ENCODE peak calls at places on chromosomes 3 and 15, in seven cellular contexts. M, G, J, Y, S, F and P are unnamed samples.

GRCh38 chr3:2001306-2002108 is 97.2 kb upstream of the CNTN4 start:
- DNase-seq in M (no peak), G (no peak), F (no peak), J (no peak), Y (peak; percentile 42), S (no peak), P (no peak)

GRCh38 chr3:106590259-106590658 is 721.4 kb upstream of the CBLB start:
- DNase-seq in F (no peak), S (no peak), M (no peak), G (no peak), Y (no peak), J (no peak), P (no peak)

GRCh38 chr15:65344909-65345275 is 32.9 kb downstream of the IGDCC3 start:
- DNase-seq in M (no peak), J (no peak), S (no peak), G (no peak), Y (peak; percentile 20), F (no peak), P (no peak)

GRCh38 chr3:53842436-53843194 is 3.6 kb downstream of the CHDH start:
- DNase-seq in F (peak; percentile 87), G (no peak), J (peak; percentile 44), Y (no peak), S (no peak), M (no peak), P (no peak)

GRCh38 chr15:32802296-32802936 is 84.6 kb downstream of the GREM1 start:
- DNase-seq in G (no peak), J (no peak), M (peak; percentile 56), S (no peak), Y (no peak), F (no peak), P (peak; percentile 86)

GRCh38 chr3:106945435-106945834 is 431.8 kb upstream of the CCDC54 start:
- DNase-seq in G (no peak), Y (peak; percentile 4), F (no peak), M (no peak), J (no peak), S (no peak), P (no peak)

GRCh38 chr15:87213646-87214045 is 1042.9 kb downstream of the NTRK3 start:
- DNase-seq in Y (no peak), S (no peak), G (no peak), J (no peak), M (no peak), F (no peak), P (no peak)

GRCh38 chr3:37170097-37170496 is 4.3 kb downstream of the LRRFIP2 start:
- DNase-seq in S (no peak), Y (no peak), G (no peak), F (no peak), M (no peak), J (no peak), P (no peak)

GRCh38 chr3:139710212-139710611 is 32.4 kb upstream of the NMNAT3 start:
- DNase-seq in F (no peak), S (no peak), Y (no peak), J (peak; percentile 68), G (no peak), M (no peak), P (no peak)

GRCh38 chr3:8741581-8742355 is 8.2 kb downstream of the CAV3 start:
- DNase-seq in S (no peak), M (peak; percentile 93), F (no peak), Y (peak; percentile 42), G (no peak), J (no peak), P (peak; percentile 91)

GRCh38 chr3:133797396-133798105 is 8.1 kb upstream of the SRPRB start:
- DNase-seq in J (no peak), Y (no peak), G (no peak), S (no peak), M (no peak), F (no peak), P (no peak)

GRCh38 chr15:31268911-31269784 is 57.5 kb upstream of the KLF13 start:
- DNase-seq in G (no peak), J (peak; percentile 41), S (no peak), M (no peak), F (no peak), Y (no peak), P (no peak)

GRCh38 chr3:193400304-193400703 is 21.8 kb upstream of the ATP13A5 start:
- DNase-seq in J (no peak), Y (no peak), F (peak; percentile 30), G (no peak), S (no peak), M (no peak), P (no peak)

GRCh38 chr3:68288050-68288449 is 633.6 kb upstream of the SUCLG2 start:
- DNase-seq in S (no peak), M (no peak), J (no peak), Y (no peak), G (no peak), F (no peak), P (no peak)

GRCh38 chr3:76083992-76084391 is 298.6 kb upstream of the ZNF717 start:
- DNase-seq in J (no peak), S (no peak), M (peak; percentile 16), Y (no peak), F (no peak), G (no peak), P (peak; percentile 64)

GRCh38 chr3:26281284-26281977 is 341.1 kb upstream of the LRRC3B start:
- DNase-seq in J (no peak), F (no peak), G (no peak), Y (no peak), S (no peak), M (no peak), P (no peak)

GRCh38 chr3:107450254-107450653 is 72.5 kb upstream of the BBX start:
- DNase-seq in Y (no peak), G (no peak), M (no peak), F (no peak), J (no peak), S (no peak), P (peak; percentile 47)

GRCh38 chr3:3088066-3088465 is 22.1 kb downstream of the IL5RA start:
- DNase-seq in J (no peak), S (no peak), M (no peak), Y (no peak), G (no peak), F (no peak), P (no peak)

GRCh38 chr3:43286886-43287301 is 554 bp downstream of the SNRK start:
- DNase-seq in S (no peak), Y (peak; percentile 79), M (peak; percentile 33), F (peak; percentile 42), J (peak; percentile 7), G (peak; percentile 11), P (peak; percentile 31)

GRCh38 chr3:134663646-134664456 is 13.0 kb upstream of the KY start:
- DNase-seq in F (no peak), J (no peak), Y (no peak), G (no peak), S (peak; percentile 50), M (peak; percentile 97), P (peak; percentile 69)

GRCh38 chr3:61789861-61790260 is 228.5 kb downstream of the PTPRG start:
- DNase-seq in M (peak; percentile 34), G (no peak), S (no peak), Y (no peak), F (no peak), J (peak; percentile 60), P (peak; percentile 42)

GRCh38 chr15:85362436-85363048 is 17.9 kb upstream of the AKAP13 start:
- DNase-seq in Y (no peak), S (no peak), G (no peak), F (no peak), J (no peak), M (no peak), P (no peak)

GRCh38 chr3:12959395-12959794 is 113.8 kb downstream of the IQSEC1 start:
- DNase-seq in M (no peak), G (no peak), Y (no peak), F (no peak), J (no peak), S (no peak), P (no peak)

GRCh38 chr15:62618432-62618831 is 424.1 kb upstream of the TPM1 start:
- DNase-seq in F (no peak), M (no peak), G (no peak), Y (no peak), J (no peak), S (no peak), P (peak; percentile 78)

GRCh38 chr3:14509796-14510100 is 30.4 kb downstream of the GRIP2 start:
- DNase-seq in M (no peak), Y (no peak), J (no peak), S (no peak), F (no peak), G (no peak), P (no peak)

GRCh38 chr3:39150803-39151631 is 2.4 kb downstream of the CSRNP1 start:
- DNase-seq in J (no peak), M (peak; percentile 93), Y (peak; percentile 49), G (peak; percentile 21), F (peak; percentile 80), S (peak; percentile 57), P (peak; percentile 95)

GRCh38 chr15:73346735-73347312 is 21.9 kb downstream of the HCN4 start:
- DNase-seq in Y (no peak), G (peak; percentile 26), F (peak; percentile 8), S (no peak), M (peak; percentile 29), J (no peak), P (peak; percentile 11)

GRCh38 chr3:29609007-29609805 is 328.3 kb downstream of the RBMS3 start:
- DNase-seq in S (no peak), F (no peak), Y (no peak), G (no peak), M (no peak), J (peak; percentile 34), P (no peak)

GRCh38 chr3:12663311-12663935 is 494 bp downstream of the RAF1 start:
- DNase-seq in M (peak; percentile 69), G (no peak), J (no peak), F (peak; percentile 75), Y (peak; percentile 78), S (peak; percentile 22), P (peak; percentile 57)

GRCh38 chr3:16253601-16254000 is 11.1 kb downstream of the DPH3 start:
- DNase-seq in G (no peak), S (no peak), F (no peak), M (no peak), J (no peak), Y (no peak), P (no peak)

GRCh38 chr3:126878664-126879063 is 104.3 kb upstream of the PLXNA1 start:
- DNase-seq in S (no peak), Y (peak; percentile 49), G (no peak), F (no peak), J (no peak), M (no peak), P (no peak)

GRCh38 chr3:52289747-52290595 is 2.3 kb downstream of the GLYCTK start:
- DNase-seq in G (no peak), M (no peak), S (no peak), J (no peak), F (no peak), Y (no peak), P (no peak)

GRCh38 chr3:49807427-49808114 is 4.5 kb downstream of the INKA1 start:
- DNase-seq in S (no peak), G (no peak), J (no peak), M (no peak), F (no peak), Y (peak; percentile 55), P (no peak)

GRCh38 chr15:47402829-47403228 is 314.5 kb upstream of the SEMA6D start:
- DNase-seq in Y (no peak), S (no peak), M (no peak), G (no peak), F (no peak), J (no peak), P (no peak)

GRCh38 chr3:193096076-193096475 is 144.9 kb upstream of the PLAAT1 start:
- DNase-seq in J (no peak), M (no peak), G (no peak), Y (no peak), S (no peak), F (no peak), P (no peak)

GRCh38 chr15:52082197-52083036 is 30.2 kb downstream of the BCL2L10 start:
- DNase-seq in Y (no peak), J (no peak), M (peak; percentile 93), G (no peak), S (no peak), F (no peak), P (peak; percentile 72)

GRCh38 chr3:65733459-65733858 is 305.3 kb downstream of the MAGI1 start:
- DNase-seq in J (no peak), S (no peak), Y (no peak), F (no peak), G (no peak), M (no peak), P (no peak)